ENCODE peak calls at places on chromosome 17, in four cellular contexts. I is astrocyte, Z is GM23338, U is IMR-90. G is an unnamed sample.
A peak's percentile ranks its signal among the peaks of the same experiment; 100 is the strongest.

GRCh38 chr17:35256629-35257028 is 13.8 kb downstream of the SLFN5 start:
- DNase-seq in I (no peak), Z (peak; percentile 42), U (no peak), G (no peak)

GRCh38 chr17:61481421-61481820 is 29.2 kb downstream of the TBX4 start:
- DNase-seq in I (no peak), Z (no peak), U (no peak), G (no peak)

GRCh38 chr17:82048571-82048971 is 3.0 kb downstream of the RFNG start:
- DNase-seq in I (no peak), Z (no peak), U (no peak), G (peak; percentile 85)

GRCh38 chr17:29565643-29566472 is 979 bp downstream of the ABHD15 start:
- DNase-seq in I (no peak), Z (peak; percentile 82), U (no peak), G (peak; percentile 89)

GRCh38 chr17:17102176-17102575 is 59.9 kb downstream of the MPRIP start:
- DNase-seq in I (no peak), Z (no peak), U (no peak), G (peak; percentile 48)

GRCh38 chr17:8976638-8977037 is 11.1 kb upstream of the PIK3R5 start:
- DNase-seq in I (no peak), Z (no peak), U (no peak), G (no peak)

GRCh38 chr17:2406903-2407790 is 6.3 kb upstream of the MNT start:
- DNase-seq in I (peak; percentile 87), Z (no peak), U (peak; percentile 92), G (peak; percentile 96)

GRCh38 chr17:75877752-75878173 is 618 bp downstream of the TRIM47 start:
- DNase-seq in I (peak; percentile 51), Z (peak; percentile 91), U (peak; percentile 71), G (peak; percentile 95)

GRCh38 chr17:978110-979093 is 1.2 kb downstream of the NXN start:
- DNase-seq in I (peak; percentile 44), Z (no peak), U (peak; percentile 61), G (peak; percentile 89)

GRCh38 chr17:42632949-42633444 is 23.5 kb downstream of the TUBG1 start:
- DNase-seq in I (no peak), Z (no peak), U (no peak), G (no peak)

GRCh38 chr17:36931697-36932382 is 5.4 kb upstream of the LHX1 start:
- DNase-seq in I (no peak), Z (no peak), U (no peak), G (peak; percentile 59)

GRCh38 chr17:68819465-68819864 is 135.7 kb downstream of the ABCA8 start:
- DNase-seq in I (no peak), Z (no peak), U (no peak), G (no peak)

GRCh38 chr17:3602499-3602898 is 6.7 kb downstream of the TRPV1 start:
- DNase-seq in I (no peak), Z (peak; percentile 94), U (peak; percentile 6), G (peak; percentile 86)

GRCh38 chr17:55394357-55395021 is 27.1 kb downstream of the MMD start:
- DNase-seq in I (no peak), Z (no peak), U (no peak), G (no peak)

GRCh38 chr17:32529604-32530003 is 42.8 kb downstream of the CDK5R1 start:
- DNase-seq in I (no peak), Z (no peak), U (no peak), G (no peak)

GRCh38 chr17:42182927-42183734 is 2.1 kb downstream of the HCRT start:
- DNase-seq in I (peak; percentile 23), Z (no peak), U (peak; percentile 60), G (peak; percentile 97)

GRCh38 chr17:31722251-31723056 is 136.6 kb downstream of the COPRS start:
- DNase-seq in I (peak; percentile 79), Z (no peak), U (peak; percentile 70), G (peak; percentile 88)

DNA sequence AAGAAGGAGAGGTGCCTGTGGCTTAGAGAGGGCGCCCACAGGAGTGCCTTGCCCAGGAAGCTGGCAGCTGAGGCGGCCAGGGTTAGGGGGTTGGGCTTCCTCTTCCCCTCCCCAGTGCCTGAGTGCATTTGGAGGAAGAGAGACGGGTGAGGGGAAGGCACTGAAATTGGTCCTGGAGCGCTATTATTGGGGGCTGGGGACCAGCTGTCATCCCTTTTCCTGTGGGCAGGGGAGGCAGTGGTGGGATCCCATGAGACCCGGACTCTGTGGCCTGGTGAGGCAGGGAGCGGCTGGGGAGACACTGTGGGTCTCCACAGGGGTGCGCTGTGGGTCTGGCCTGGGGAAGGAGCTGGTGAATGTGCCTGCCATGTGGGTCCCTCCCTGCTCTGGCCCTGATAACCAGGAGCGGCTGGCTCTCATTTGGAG is 259.7 kb downstream of the SEC14L1 start:
- DNase-seq in I (no peak), Z (peak; percentile 71), U (no peak), G (peak; percentile 94)
- H3K4me1 ChIP-seq in I (peaks cover 40% of the 10 kb centered on the region), Z (no peaks in the 10 kb centered on the region), U (peaks cover 35% of the 10 kb centered on the region), G (peaks cover 58% of the 10 kb centered on the region)

DNA sequence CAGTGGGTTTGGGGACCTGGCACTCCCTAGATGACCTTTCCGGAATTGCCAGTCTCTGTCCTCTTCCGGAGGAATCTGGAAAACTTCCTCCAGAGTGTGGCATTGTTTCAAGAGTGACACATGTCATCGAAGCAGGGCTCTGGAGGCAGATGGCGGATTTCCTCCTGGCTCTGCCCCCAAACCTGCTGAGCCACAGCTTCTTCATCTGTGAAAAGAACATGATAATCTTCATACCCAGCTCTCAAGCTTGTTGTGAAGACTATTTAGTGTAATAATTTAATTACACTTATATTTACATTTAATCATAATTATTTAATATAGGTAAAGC is 19.7 kb upstream of the TEX2 start:
- DNase-seq in I (no peak), Z (no peak), U (no peak), G (peak; percentile 13)
- H2AFZ ChIP-seq in I (no peak overlapping the region), Z (no peak overlapping the region), U (no peak overlapping the region), G (no peak overlapping the region)

DNA sequence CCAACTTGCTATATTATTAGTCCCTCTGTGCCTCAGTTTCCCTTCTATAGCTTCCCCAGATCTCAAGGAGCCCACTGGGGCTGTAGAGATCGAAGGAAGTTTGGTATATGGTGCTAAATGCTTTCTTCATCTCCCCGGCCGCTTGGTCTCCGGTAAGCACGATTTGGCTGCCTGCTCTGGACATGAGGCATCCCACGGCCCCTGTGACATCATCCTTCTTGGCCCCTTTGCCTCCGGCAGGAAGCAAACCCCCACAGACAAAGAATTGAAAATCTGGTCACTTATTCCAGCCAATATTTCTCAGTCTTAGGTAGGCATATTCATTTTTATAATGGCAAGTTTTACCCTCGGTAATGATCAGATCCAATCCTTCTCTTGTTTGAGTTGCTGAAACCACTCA is 65.8 kb downstream of the WSCD1 start:
- DNase-seq in I (no peak), Z (no peak), U (no peak), G (no peak)
- H3K4me1 ChIP-seq in I (no peaks in the 10 kb centered on the region), Z (peaks cover 17% of the 10 kb centered on the region), U (no peaks in the 10 kb centered on the region), G (no peaks in the 10 kb centered on the region)

GRCh38 chr17:13702266-13702665 is 100.5 kb upstream of the HS3ST3A1 start:
- DNase-seq in I (peak; percentile 61), Z (no peak), U (peak; percentile 52), G (no peak)

GRCh38 chr17:13699261-13699660 is 97.5 kb upstream of the HS3ST3A1 start:
- DNase-seq in I (no peak), Z (no peak), U (no peak), G (no peak)

GRCh38 chr17:13698832-13699231 is 97.1 kb upstream of the HS3ST3A1 start:
- DNase-seq in I (no peak), Z (peak; percentile 58), U (no peak), G (no peak)

GRCh38 chr17:13704333-13704732 is 102.6 kb upstream of the HS3ST3A1 start:
- DNase-seq in I (peak; percentile 86), Z (no peak), U (peak; percentile 75), G (no peak)
- H2AFZ ChIP-seq in I (no peak overlapping the region), Z (peak overlapping the region; percentile 50), U (peak overlapping the region; percentile 46), G (peak overlapping the region; percentile 69)

GRCh38 chr17:57870283-57870635 is 20.4 kb upstream of the MRPS23 start:
- DNase-seq in I (no peak), Z (no peak), U (peak; percentile 61), G (peak; percentile 54)
- H3K4me1 ChIP-seq in I (peaks cover 51% of the 10 kb centered on the region), Z (peaks cover 35% of the 10 kb centered on the region), U (peaks cover 46% of the 10 kb centered on the region), G (peaks cover 50% of the 10 kb centered on the region)

GRCh38 chr17:72393553-72393952 is 272.7 kb downstream of the SOX9 start:
- DNase-seq in I (peak; percentile 86), Z (no peak), U (peak; percentile 95), G (peak; percentile 95)
- H2AFZ ChIP-seq in I (no peak overlapping the region), Z (no peak overlapping the region), U (peak overlapping the region; percentile 82), G (peak overlapping the region; percentile 59)

GRCh38 chr17:58534331-58534730 is 19.9 kb upstream of the MTMR4 start:
- DNase-seq in I (no peak), Z (peak; percentile 38), U (no peak), G (no peak)
- H3K4me1 ChIP-seq in I (peaks cover 18% of the 10 kb centered on the region), Z (peaks cover 12% of the 10 kb centered on the region), U (peaks cover 5% of the 10 kb centered on the region), G (peaks cover 14% of the 10 kb centered on the region)

GRCh38 chr17:51815097-51815496 is 343.4 kb downstream of the CA10 start:
- DNase-seq in I (no peak), Z (no peak), U (no peak), G (no peak)

GRCh38 chr17:51813166-51813783 is 345.2 kb downstream of the CA10 start:
- DNase-seq in I (no peak), Z (no peak), U (no peak), G (no peak)

GRCh38 chr17:51817955-51818354 is 340.6 kb downstream of the CA10 start:
- DNase-seq in I (no peak), Z (no peak), U (no peak), G (no peak)

GRCh38 chr17:51813784-51814174 is 344.7 kb downstream of the CA10 start:
- DNase-seq in I (no peak), Z (no peak), U (no peak), G (no peak)

GRCh38 chr17:51814521-51814920 is 344.0 kb downstream of the CA10 start:
- DNase-seq in I (no peak), Z (no peak), U (no peak), G (no peak)
- H2AFZ ChIP-seq in I (no peak overlapping the region), Z (peak overlapping the region; percentile 23), U (no peak overlapping the region), G (no peak overlapping the region)